ENCODE peak calls at places on chromosome 5, in four cellular contexts. B is transverse colon, L is body of pancreas, O is HCT116. U is an unnamed sample.

GRCh38 chr5:95620030-95620869 is at the start of gene GPR150:
- DNase-seq in B (peak), L (peak), O (no peak), U (no peak)

GRCh38 chr5:257148-257547 is 14.3 kb upstream of the PDCD6 start:
- DNase-seq in B (no peak), L (no peak), O (no peak), U (no peak)

GRCh38 chr5:30131-30530 is 61.8 kb upstream of the PLEKHG4B start:
- DNase-seq in B (no peak), L (no peak), O (no peak), U (no peak)

GRCh38 chr5:35308391-35308790 is 78.1 kb upstream of the PRLR start:
- DNase-seq in B (no peak), L (peak), O (no peak), U (no peak)

GRCh38 chr5:20974423-20974822 is 986.4 kb upstream of the CDH18 start:
- DNase-seq in B (no peak), L (no peak), O (no peak), U (no peak)

GRCh38 chr5:55051357-55051756 is 27.3 kb downstream of the GZMK start:
- DNase-seq in B (no peak), L (no peak), O (no peak), U (no peak)

GRCh38 chr5:139646912-139647391 is 1.2 kb upstream of the CXXC5 start:
- DNase-seq in B (peak), L (peak), O (no peak), U (no peak)

GRCh38 chr5:173781826-173782670 is 106.1 kb upstream of the CPEB4 start:
- DNase-seq in B (peak), L (peak), O (no peak), U (peak)

GRCh38 chr5:112186401-112186990 is 232.6 kb downstream of the EPB41L4A start:
- DNase-seq in B (no peak), L (peak), O (peak), U (no peak)

GRCh38 chr5:10303201-10303600 is 4.5 kb downstream of the CMBL start:
- DNase-seq in B (no peak), L (no peak), O (no peak), U (no peak)

GRCh38 chr5:57174128-57174849 is 430 bp downstream of the GPBP1 start:
- DNase-seq in B (peak), L (peak), O (no peak), U (no peak)

GRCh38 chr5:175902013-175902412 is 30.6 kb downstream of the CPLX2 start:
- DNase-seq in B (no peak), L (no peak), O (no peak), U (no peak)

GRCh38 chr5:79130781-79131180 is 19.2 kb downstream of the BHMT start:
- DNase-seq in B (no peak), L (no peak), O (no peak), U (no peak)

GRCh38 chr5:170148430-170149205 is 42.9 kb downstream of the FOXI1 start:
- DNase-seq in B (no peak), L (no peak), O (no peak), U (no peak)

GRCh38 chr5:22470408-22470807 is 382.7 kb downstream of the CDH12 start:
- DNase-seq in B (no peak), L (no peak), O (no peak), U (no peak)

GRCh38 chr5:6773342-6774035 is 60.3 kb downstream of the TENT4A start:
- DNase-seq in B (no peak), L (no peak), O (no peak), U (no peak)

GRCh38 chr5:111116550-111116949 is 24.4 kb downstream of the WDR36 start:
- DNase-seq in B (no peak), L (no peak), O (no peak), U (no peak)

GRCh38 chr5:33297760-33298216 is 143.0 kb upstream of the TARS1 start:
- DNase-seq in B (no peak), L (no peak), O (no peak), U (no peak)

GRCh38 chr5:105931782-105932489 is 1738.8 kb downstream of the EFNA5 start:
- DNase-seq in B (no peak), L (no peak), O (no peak), U (peak)

GRCh38 chr5:34484591-34485228 is 171.4 kb upstream of the RAI14 start:
- DNase-seq in B (no peak), L (no peak), O (no peak), U (no peak)

GRCh38 chr5:26434688-26435087 is 603.7 kb downstream of the CDH9 start:
- DNase-seq in B (no peak), L (no peak), O (no peak), U (no peak)

GRCh38 chr5:148826082-148826971 is at the start of gene ADRB2:
- DNase-seq in B (peak), L (peak), O (peak), U (peak)
- TF ChIP-seq POLR2A in B (peak), L (peak), O (no peak), U (peak)

GRCh38 chr5:126777974-126778674 is 1.2 kb downstream of the LMNB1 start:
- DNase-seq in B (peak), L (peak), O (peak), U (peak)
- TF ChIP-seq POLR2A in B (peak), L (no peak), O (peak), U (peak)

DNA sequence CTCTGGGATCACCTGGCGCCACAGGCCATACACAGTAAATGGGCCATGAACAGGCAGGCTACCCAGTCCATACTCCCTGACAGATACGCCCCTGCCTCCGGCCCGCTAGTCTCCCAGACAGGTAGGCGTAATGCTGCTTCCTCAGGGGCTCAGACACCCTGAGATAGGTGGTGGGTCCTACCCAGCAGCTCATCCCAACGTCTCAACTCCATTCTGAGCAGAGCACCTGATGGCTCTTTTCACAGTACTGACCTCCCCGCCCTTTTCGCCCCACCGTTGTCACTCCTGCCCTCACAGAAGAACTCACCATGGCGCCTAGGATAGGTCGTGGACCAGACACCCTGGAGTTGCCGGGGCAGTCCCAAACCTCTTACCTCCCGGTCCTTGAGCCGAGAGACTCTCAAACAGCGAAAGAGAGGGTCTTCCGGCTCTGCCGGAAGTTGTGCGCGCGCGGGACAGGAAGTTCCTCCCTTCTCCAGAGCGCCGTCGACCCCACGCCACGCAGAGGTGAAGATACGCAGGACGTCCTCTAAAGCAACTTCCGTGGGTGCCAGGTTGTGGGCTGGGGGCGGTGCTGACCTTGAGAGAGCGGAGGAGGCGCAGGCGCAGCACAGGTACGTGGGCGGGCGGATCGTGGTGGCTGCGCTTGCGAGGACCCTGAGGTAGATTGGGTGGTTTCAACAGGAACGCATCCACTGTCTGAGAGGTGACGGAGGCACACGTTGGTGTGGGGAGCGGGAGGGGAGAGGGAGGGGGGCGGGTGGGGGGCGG is at the start of gene TMEM161B:
- DNase-seq in B (peak), L (peak), O (peak), U (peak)
- TF ChIP-seq POLR2A in B (peak), L (no peak), O (peak), U (peak)

GRCh38 chr5:159303286-159303685 is 27.0 kb downstream of the IL12B start:
- DNase-seq in B (no peak), L (no peak), O (no peak), U (no peak)
- TF ChIP-seq POLR2A in B (no peak), L (no peak), O (no peak), U (no peak)

DNA sequence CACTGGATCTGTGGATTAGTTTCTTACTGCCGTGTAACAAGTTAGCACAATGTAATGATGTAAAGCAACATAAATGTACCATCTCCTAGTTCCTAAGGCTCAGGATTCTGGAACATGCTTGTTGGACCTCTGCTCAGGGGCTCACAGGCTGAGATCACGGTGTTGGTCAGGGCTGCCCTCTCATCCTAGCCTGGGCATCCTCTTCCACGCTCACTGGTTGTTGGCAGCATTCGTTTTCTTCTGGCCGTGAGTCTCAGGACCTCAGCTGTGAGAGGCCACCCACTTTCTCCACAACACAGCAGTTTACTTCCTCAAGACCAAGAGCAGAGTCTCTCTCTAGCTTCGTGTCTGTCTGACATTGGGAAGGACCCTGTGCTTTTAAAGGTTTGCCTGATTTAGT is 17.3 kb downstream of the RASGEF1C start:
- DNase-seq in B (no peak), L (no peak), O (no peak), U (no peak)
- TF ChIP-seq POLR2A in B (no peak), L (no peak), O (no peak), U (no peak)

DNA sequence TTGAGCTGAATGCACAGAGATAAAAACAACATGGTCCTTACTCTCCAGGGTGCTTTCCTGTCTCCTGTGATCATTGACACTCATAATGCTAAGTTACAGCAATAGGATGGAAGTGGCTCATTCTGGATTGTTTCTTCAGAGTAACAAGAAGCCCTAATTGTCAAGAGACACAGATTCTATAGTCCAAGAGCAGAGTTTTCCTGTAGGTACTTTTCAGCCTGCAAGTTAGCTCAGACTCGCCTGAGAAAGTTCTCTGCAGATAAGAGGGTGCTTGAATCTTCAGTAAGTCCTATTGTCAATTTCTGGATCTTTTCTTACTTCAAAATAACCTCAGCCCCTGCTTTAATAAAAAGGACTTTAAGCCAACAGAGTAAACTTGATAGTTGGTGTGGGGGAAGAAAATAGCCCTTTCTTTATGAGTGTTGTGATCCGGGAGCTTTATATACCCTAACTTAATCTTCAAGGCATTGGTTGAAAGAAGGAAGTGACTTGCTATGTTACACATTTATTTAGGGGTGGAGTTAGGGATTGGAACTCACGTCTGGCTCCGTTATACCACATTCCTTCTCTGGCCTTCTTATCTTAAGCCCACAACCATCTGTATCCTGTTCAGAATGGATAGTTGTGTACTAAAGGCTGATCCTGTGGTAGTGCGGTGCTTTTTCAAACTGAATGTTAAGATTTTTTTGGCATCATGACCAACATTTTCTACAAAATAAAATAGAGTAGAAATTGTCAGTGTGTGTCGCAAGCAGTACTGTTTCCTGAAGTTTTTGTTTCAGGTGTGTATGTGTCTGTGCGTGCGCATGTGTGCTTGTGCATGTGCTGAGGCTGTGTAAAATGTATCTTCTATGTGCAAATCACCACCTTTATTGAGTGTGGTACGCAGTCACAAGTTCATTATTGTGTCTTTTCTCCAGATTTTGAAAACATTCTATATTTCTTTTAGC is 173.9 kb downstream of the WDR70 start:
- DNase-seq in B (no peak), L (no peak), O (no peak), U (no peak)
- TF ChIP-seq POLR2A in B (no peak), L (no peak), O (no peak), U (no peak)

GRCh38 chr5:89437450-89438435 is 554.8 kb upstream of the MEF2C start:
- DNase-seq in B (no peak), L (no peak), O (no peak), U (no peak)

GRCh38 chr5:89436464-89436863 is 553.5 kb upstream of the MEF2C start:
- DNase-seq in B (no peak), L (no peak), O (no peak), U (no peak)

GRCh38 chr5:89440670-89441069 is 557.7 kb upstream of the MEF2C start:
- DNase-seq in B (no peak), L (no peak), O (no peak), U (no peak)

DNA sequence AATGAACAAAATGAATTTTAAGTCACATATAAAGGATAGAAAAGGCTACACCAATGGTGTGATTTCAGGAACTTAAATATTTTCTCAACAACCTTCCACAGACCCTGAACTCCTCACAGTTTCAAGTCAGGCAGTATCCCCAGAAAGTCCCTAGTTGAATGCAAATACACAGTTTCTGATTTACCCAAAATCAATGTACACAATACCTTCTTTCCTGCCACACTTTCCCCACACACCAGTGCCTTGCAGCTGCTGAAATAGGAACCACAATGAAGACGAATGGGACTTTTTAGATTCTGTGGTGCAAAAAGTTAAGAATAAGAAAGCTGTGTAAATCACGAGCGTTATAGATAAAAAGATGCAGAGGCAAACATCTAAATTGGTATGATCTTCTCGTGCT is 552.4 kb upstream of the MEF2C start:
- DNase-seq in B (no peak), L (no peak), O (no peak), U (no peak)
- TF ChIP-seq POLR2A in B (no peak), L (no peak), O (no peak), U (no peak)

GRCh38 chr5:178212241-178213002 is 8.1 kb downstream of the HNRNPAB start:
- DNase-seq in B (no peak), L (no peak), O (no peak), U (no peak)
- TF ChIP-seq POLR2A in B (peak), L (no peak), O (no peak), U (no peak)

GRCh38 chr5:116574682-116575634 is at the start of gene SEMA6A:
- DNase-seq in B (peak), L (peak), O (peak), U (peak)
- TF ChIP-seq POLR2A in B (peak), L (peak), O (peak), U (no peak)

DNA sequence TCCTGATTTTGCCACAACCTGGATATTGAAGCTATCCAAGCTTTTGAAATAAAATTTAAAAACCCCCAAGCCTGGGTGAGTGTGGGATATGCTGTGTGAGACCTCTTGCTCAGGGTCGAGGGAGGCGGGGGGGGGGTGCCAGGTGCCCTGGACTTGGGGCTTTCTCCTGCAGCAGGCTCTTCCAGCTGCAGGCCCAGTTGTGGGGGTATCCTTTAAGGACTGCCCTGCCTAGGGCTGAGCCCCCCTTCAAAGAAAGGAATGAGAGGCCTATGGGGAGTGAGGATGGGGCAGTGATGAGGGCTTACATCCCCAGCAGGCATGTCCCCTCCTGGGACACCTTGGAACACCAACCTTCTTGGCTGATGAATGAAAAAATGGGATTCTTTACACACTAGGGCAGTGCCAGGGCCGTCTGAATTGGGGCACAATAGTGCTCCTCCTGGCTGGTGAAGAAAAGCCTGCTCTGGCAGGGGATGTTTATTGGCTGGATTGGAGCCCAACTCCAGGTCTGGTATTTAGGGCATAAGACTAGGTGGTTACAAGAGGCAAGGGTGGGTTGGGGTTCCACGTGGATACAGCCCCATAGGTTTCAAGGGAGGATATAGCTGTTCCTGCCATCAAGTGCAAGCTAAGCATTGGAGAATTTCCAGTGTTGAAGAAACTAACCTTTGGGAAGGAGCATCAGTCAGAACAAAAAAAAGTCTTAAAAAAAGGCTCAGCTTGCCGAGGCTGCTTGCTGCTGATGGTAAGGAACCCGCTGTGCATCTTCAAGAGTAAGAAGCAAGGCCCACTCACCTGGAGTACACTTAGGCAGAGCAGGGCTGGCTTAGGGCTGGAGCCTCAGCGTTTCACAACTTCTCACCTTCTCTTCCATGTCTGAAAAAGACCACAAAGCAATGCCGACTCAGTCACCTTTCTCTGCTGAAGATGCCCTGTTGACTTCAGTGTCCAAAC is 7.0 kb downstream of the HNRNPAB start:
- DNase-seq in B (no peak), L (no peak), O (no peak), U (no peak)
- TF ChIP-seq POLR2A in B (no peak), L (no peak), O (no peak), U (no peak)

U was measured in H54.